ENCODE peak calls at places on chromosomes 11 and 22, in six cellular contexts. One of them, this sample, is unnamed.

GRCh38 chr11:67647471-67647870 is 3.1 kb downstream of the ACY3 start:
- DNase-seq in PC-9: peak; percentile 10
- DNase-seq in pancreas: peak; percentile 59
- DNase-seq in breast epithelium: no peak
- DNase-seq in Caco-2: no peak
- DNase-seq in CD4-positive, alpha-beta T cell: no peak
- DNase-seq in this sample: no peak

GRCh38 chr11:14119357-14119756 is 156.8 kb downstream of the SPON1 start:
- DNase-seq in PC-9: no peak
- DNase-seq in pancreas: no peak
- DNase-seq in breast epithelium: no peak
- DNase-seq in Caco-2: no peak
- DNase-seq in CD4-positive, alpha-beta T cell: no peak
- DNase-seq in this sample: no peak

GRCh38 chr11:48123249-48123875 is 93.2 kb upstream of the OR4B1 start:
- DNase-seq in PC-9: no peak
- DNase-seq in pancreas: no peak
- DNase-seq in breast epithelium: no peak
- DNase-seq in Caco-2: no peak
- DNase-seq in CD4-positive, alpha-beta T cell: no peak
- DNase-seq in this sample: no peak

GRCh38 chr22:22825213-22825593 is 62.4 kb upstream of the IGLL5 start:
- DNase-seq in PC-9: no peak
- DNase-seq in pancreas: no peak
- DNase-seq in breast epithelium: no peak
- DNase-seq in Caco-2: no peak
- DNase-seq in CD4-positive, alpha-beta T cell: no peak
- DNase-seq in this sample: no peak

GRCh38 chr22:25627271-25627848 is 62.9 kb downstream of the GRK3 start:
- DNase-seq in PC-9: no peak
- DNase-seq in pancreas: no peak
- DNase-seq in breast epithelium: no peak
- DNase-seq in Caco-2: no peak
- DNase-seq in CD4-positive, alpha-beta T cell: no peak
- DNase-seq in this sample: no peak

GRCh38 chr22:25111579-25112517 is 87.8 kb upstream of the CRYBB3 start:
- DNase-seq in PC-9: no peak
- DNase-seq in pancreas: peak; percentile 67
- DNase-seq in breast epithelium: peak; percentile 61
- DNase-seq in Caco-2: no peak
- DNase-seq in CD4-positive, alpha-beta T cell: no peak
- DNase-seq in this sample: no peak

GRCh38 chr22:25942126-25942988 is 200.4 kb downstream of the MYO18B start:
- DNase-seq in PC-9: no peak
- DNase-seq in pancreas: no peak
- DNase-seq in breast epithelium: no peak
- DNase-seq in Caco-2: no peak
- DNase-seq in CD4-positive, alpha-beta T cell: no peak
- DNase-seq in this sample: no peak

GRCh38 chr22:50115693-50116092 is 25.9 kb downstream of the MOV10L1 start:
- DNase-seq in PC-9: no peak
- DNase-seq in pancreas: no peak
- DNase-seq in breast epithelium: peak; percentile 20
- DNase-seq in Caco-2: no peak
- DNase-seq in CD4-positive, alpha-beta T cell: no peak
- DNase-seq in this sample: no peak

GRCh38 chr11:130737041-130737830 is 179.0 kb downstream of the SNX19 start:
- DNase-seq in PC-9: peak; percentile 21
- DNase-seq in pancreas: no peak
- DNase-seq in breast epithelium: no peak
- DNase-seq in Caco-2: no peak
- DNase-seq in CD4-positive, alpha-beta T cell: no peak
- DNase-seq in this sample: no peak

GRCh38 chr22:16957781-16958180 is 50.2 kb downstream of the GAB4 start:
- DNase-seq in PC-9: no peak
- DNase-seq in pancreas: no peak
- DNase-seq in breast epithelium: no peak
- DNase-seq in Caco-2: no peak
- DNase-seq in CD4-positive, alpha-beta T cell: no peak
- DNase-seq in this sample: no peak

GRCh38 chr22:16960220-16960883 is 47.7 kb downstream of the GAB4 start:
- DNase-seq in PC-9: no peak
- DNase-seq in pancreas: no peak
- DNase-seq in breast epithelium: no peak
- DNase-seq in Caco-2: no peak
- DNase-seq in CD4-positive, alpha-beta T cell: no peak
- DNase-seq in this sample: no peak

GRCh38 chr22:16956290-16956689 is 51.7 kb downstream of the GAB4 start:
- DNase-seq in PC-9: no peak
- DNase-seq in pancreas: no peak
- DNase-seq in breast epithelium: no peak
- DNase-seq in Caco-2: no peak
- DNase-seq in CD4-positive, alpha-beta T cell: no peak
- DNase-seq in this sample: no peak

GRCh38 chr22:16959345-16959930 is 48.6 kb downstream of the GAB4 start:
- DNase-seq in PC-9: no peak
- DNase-seq in pancreas: no peak
- DNase-seq in breast epithelium: no peak
- DNase-seq in Caco-2: no peak
- DNase-seq in CD4-positive, alpha-beta T cell: no peak
- DNase-seq in this sample: no peak

DNA sequence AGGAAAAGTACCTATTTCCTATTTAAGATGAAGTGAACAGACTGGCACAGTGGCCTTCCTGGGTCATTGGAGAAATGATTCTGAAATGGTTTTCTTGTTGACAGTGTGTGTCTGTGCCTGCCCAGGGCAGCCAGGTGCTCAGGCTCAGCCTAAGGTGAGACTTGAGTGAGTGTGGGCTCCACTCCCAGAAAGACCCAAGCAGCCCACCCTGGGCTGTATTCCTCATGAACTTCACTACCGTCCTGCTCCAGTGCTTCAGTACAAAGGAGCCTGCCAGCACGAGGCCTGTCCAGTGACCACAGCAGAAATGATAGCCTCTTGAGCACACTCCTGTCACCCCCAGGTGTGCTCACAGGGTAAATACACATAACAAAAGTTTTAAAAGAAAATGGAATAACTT is 49.5 kb downstream of the GAB4 start:
- DNase-seq in PC-9: no peak
- DNase-seq in pancreas: no peak
- DNase-seq in breast epithelium: no peak
- DNase-seq in Caco-2: no peak
- DNase-seq in CD4-positive, alpha-beta T cell: no peak
- DNase-seq in this sample: no peak
- H3K9me3 ChIP-seq in PC-9: no peaks in the 10 kb centered on the region
- H3K9me3 ChIP-seq in pancreas: no peaks in the 10 kb centered on the region
- H3K9me3 ChIP-seq in breast epithelium: no peaks in the 10 kb centered on the region
- H3K9me3 ChIP-seq in Caco-2: no peaks in the 10 kb centered on the region
- H3K9me3 ChIP-seq in CD4-positive, alpha-beta T cell: no peaks in the 10 kb centered on the region
- H3K9me3 ChIP-seq in this sample: no peaks in the 10 kb centered on the region

DNA sequence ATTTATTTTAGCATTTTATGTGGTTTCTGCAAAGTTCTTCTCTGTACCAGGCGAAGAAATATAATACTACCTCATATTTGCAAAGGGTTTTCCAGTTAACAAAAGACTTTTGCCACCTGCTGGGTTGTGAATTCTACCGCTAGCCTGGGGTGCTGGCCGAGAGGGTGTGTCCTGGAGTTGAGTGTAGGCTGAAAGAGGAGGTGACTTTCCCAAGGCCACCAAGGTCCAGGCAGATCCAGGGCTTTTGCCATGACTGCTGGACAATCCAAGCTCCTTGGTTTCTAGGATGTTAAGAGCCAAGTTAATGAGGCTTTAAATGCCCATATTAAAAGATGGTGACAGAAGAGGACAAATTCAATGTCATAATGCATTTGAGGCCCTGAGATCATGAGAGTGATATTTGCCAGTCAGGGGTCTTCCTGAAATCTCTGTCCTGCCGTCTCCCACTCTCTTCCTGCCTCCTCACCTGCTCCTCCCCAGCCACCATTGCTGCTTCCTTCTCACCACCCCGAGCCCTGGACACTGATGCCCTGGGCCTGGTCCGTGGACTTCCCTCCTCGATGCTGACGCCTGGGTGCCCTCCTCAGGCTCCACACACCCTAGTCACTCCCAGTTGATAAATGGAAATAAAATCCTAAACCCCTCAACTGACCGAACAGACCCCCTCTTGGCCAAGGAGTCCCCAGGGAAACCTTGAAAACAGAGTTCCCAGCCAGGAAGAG is 825.6 kb downstream of the TBC1D22A start:
- DNase-seq in PC-9: no peak
- DNase-seq in pancreas: no peak
- DNase-seq in breast epithelium: no peak
- DNase-seq in Caco-2: no peak
- DNase-seq in CD4-positive, alpha-beta T cell: no peak
- DNase-seq in this sample: no peak
- H3K9me3 ChIP-seq in PC-9: no peaks in the 10 kb centered on the region
- H3K9me3 ChIP-seq in pancreas: no peaks in the 10 kb centered on the region
- H3K9me3 ChIP-seq in breast epithelium: peaks cover 5% of the 10 kb centered on the region
- H3K9me3 ChIP-seq in Caco-2: no peaks in the 10 kb centered on the region
- H3K9me3 ChIP-seq in CD4-positive, alpha-beta T cell: peaks cover 9% of the 10 kb centered on the region
- H3K9me3 ChIP-seq in this sample: no peaks in the 10 kb centered on the region

GRCh38 chr22:48141301-48141700 is 1378.9 kb downstream of the TBC1D22A start:
- DNase-seq in PC-9: no peak
- DNase-seq in pancreas: no peak
- DNase-seq in breast epithelium: no peak
- DNase-seq in Caco-2: no peak
- DNase-seq in CD4-positive, alpha-beta T cell: no peak
- DNase-seq in this sample: no peak
- H3K9me3 ChIP-seq in PC-9: no peaks in the 10 kb centered on the region
- H3K9me3 ChIP-seq in pancreas: no peaks in the 10 kb centered on the region
- H3K9me3 ChIP-seq in breast epithelium: no peaks in the 10 kb centered on the region
- H3K9me3 ChIP-seq in Caco-2: no peaks in the 10 kb centered on the region
- H3K9me3 ChIP-seq in CD4-positive, alpha-beta T cell: no peaks in the 10 kb centered on the region
- H3K9me3 ChIP-seq in this sample: no peaks in the 10 kb centered on the region

DNA sequence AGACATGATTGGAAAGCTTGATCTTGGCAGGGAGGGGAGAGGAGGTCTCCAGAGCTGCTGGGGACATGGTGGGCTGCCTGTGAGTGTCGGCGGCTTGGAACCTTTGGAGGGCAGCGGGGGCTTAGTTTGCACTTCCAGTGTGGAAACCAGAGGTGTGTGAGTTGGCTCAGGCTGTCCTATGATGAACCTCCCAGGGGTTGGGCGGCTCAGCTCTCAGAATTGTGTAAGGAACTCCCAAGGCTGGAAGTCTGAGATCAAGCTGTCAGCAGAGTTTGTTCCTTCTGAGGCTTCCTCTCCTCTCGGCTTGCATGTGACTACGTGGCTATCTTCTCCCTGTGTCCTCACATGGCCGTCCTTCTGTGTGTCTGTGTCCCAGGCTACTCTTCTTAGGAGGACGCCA is 87.9 kb upstream of the B3GAT1 start:
- DNase-seq in PC-9: no peak
- DNase-seq in pancreas: no peak
- DNase-seq in breast epithelium: no peak
- DNase-seq in Caco-2: peak; percentile 24
- DNase-seq in CD4-positive, alpha-beta T cell: no peak
- DNase-seq in this sample: no peak
- H3K9me3 ChIP-seq in PC-9: no peaks in the 10 kb centered on the region
- H3K9me3 ChIP-seq in pancreas: no peaks in the 10 kb centered on the region
- H3K9me3 ChIP-seq in breast epithelium: no peaks in the 10 kb centered on the region
- H3K9me3 ChIP-seq in Caco-2: peaks cover 3% of the 10 kb centered on the region
- H3K9me3 ChIP-seq in CD4-positive, alpha-beta T cell: no peaks in the 10 kb centered on the region
- H3K9me3 ChIP-seq in this sample: no peaks in the 10 kb centered on the region

GRCh38 chr11:54946429-54946828 is 239.8 kb downstream of the OR4A5 start:
- DNase-seq in PC-9: no peak
- DNase-seq in pancreas: no peak
- DNase-seq in breast epithelium: no peak
- DNase-seq in Caco-2: no peak
- DNase-seq in CD4-positive, alpha-beta T cell: no peak
- DNase-seq in this sample: no peak
- H3K9me3 ChIP-seq in PC-9: peaks cover 2% of the 10 kb centered on the region
- H3K9me3 ChIP-seq in pancreas: no peaks in the 10 kb centered on the region
- H3K9me3 ChIP-seq in breast epithelium: peaks cover 12% of the 10 kb centered on the region
- H3K9me3 ChIP-seq in Caco-2: peaks cover 20% of the 10 kb centered on the region
- H3K9me3 ChIP-seq in CD4-positive, alpha-beta T cell: peaks cover 38% of the 10 kb centered on the region
- H3K9me3 ChIP-seq in this sample: peaks cover 6% of the 10 kb centered on the region

DNA sequence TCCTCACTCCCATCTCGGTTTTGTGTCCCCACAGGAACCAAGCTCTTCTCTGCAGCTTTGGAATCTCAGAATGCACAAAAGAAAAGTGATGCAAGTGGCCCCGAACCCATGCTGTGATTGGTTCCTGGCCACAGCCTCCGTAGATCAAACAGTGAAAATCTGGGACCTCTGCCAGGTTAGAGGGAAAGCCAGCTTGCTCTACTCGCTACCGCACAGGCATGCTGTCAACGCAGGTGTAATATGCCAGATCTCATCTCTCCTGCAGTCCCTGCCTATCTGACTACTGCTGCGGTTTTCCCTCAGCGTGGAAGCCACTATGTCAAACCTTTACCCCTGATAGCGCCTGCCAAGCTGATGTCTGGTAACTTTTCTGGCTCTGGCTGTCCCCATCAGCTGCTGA is 200.5 kb upstream of the LRRC4C start:
- DNase-seq in PC-9: no peak
- DNase-seq in pancreas: no peak
- DNase-seq in breast epithelium: no peak
- DNase-seq in Caco-2: no peak
- DNase-seq in CD4-positive, alpha-beta T cell: no peak
- DNase-seq in this sample: no peak
- H3K9me3 ChIP-seq in PC-9: no peaks in the 10 kb centered on the region
- H3K9me3 ChIP-seq in pancreas: no peaks in the 10 kb centered on the region
- H3K9me3 ChIP-seq in breast epithelium: no peaks in the 10 kb centered on the region
- H3K9me3 ChIP-seq in Caco-2: no peaks in the 10 kb centered on the region
- H3K9me3 ChIP-seq in CD4-positive, alpha-beta T cell: no peaks in the 10 kb centered on the region
- H3K9me3 ChIP-seq in this sample: no peaks in the 10 kb centered on the region

DNA sequence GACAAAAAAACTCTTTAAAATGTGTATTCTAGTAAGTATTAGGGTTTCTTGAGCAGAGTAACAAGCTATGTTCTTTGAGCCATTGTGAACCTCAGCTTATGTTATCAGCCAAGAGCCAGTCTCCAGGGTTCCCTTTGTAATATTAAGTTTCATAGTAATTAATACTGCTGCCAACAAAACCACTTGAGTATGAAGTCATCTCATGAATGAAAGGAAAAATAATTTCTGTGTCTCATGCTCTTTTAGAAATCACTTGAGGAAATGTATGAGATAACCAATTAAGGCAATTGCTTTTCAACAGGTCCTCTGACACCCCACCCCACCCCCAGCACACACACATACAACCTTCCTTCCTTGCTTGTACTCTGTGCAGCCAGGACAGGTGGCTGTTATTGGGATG is 59.9 kb downstream of the BBOX1 start:
- DNase-seq in PC-9: no peak
- DNase-seq in pancreas: no peak
- DNase-seq in breast epithelium: no peak
- DNase-seq in Caco-2: no peak
- DNase-seq in CD4-positive, alpha-beta T cell: no peak
- DNase-seq in this sample: no peak
- H3K9me3 ChIP-seq in PC-9: no peaks in the 10 kb centered on the region
- H3K9me3 ChIP-seq in pancreas: no peaks in the 10 kb centered on the region
- H3K9me3 ChIP-seq in breast epithelium: no peaks in the 10 kb centered on the region
- H3K9me3 ChIP-seq in Caco-2: no peaks in the 10 kb centered on the region
- H3K9me3 ChIP-seq in CD4-positive, alpha-beta T cell: no peaks in the 10 kb centered on the region
- H3K9me3 ChIP-seq in this sample: no peaks in the 10 kb centered on the region

DNA sequence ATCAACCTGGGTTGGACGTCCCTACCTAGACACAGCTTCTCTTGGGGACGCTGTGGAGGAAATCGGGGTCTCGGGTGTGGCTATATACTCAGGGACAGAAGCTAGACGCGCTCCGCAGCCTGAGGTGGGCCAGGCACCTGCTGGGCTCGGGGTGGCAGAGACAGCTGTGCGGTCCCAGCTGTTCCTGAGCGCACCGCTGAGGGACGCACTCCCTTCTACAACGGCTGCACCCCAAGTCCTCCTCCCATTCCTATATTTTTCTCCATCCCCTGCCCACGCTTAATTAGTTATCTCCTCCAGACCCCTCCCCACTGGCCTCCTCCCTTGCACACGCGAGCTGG is 188 bp upstream of the MTNR1B start:
- DNase-seq in PC-9: no peak
- DNase-seq in pancreas: no peak
- DNase-seq in breast epithelium: no peak
- DNase-seq in Caco-2: no peak
- DNase-seq in CD4-positive, alpha-beta T cell: no peak
- DNase-seq in this sample: no peak
- H3K9me3 ChIP-seq in PC-9: no peaks in the 10 kb centered on the region
- H3K9me3 ChIP-seq in pancreas: no peaks in the 10 kb centered on the region
- H3K9me3 ChIP-seq in breast epithelium: no peaks in the 10 kb centered on the region
- H3K9me3 ChIP-seq in Caco-2: no peaks in the 10 kb centered on the region
- H3K9me3 ChIP-seq in CD4-positive, alpha-beta T cell: no peaks in the 10 kb centered on the region
- H3K9me3 ChIP-seq in this sample: no peaks in the 10 kb centered on the region